ENCODE peak calls at places on chromosomes 3 and 15, in eight cellular contexts. M is fibroblast of pulmonary artery, T is uterus, H is endothelial cell, X is GM06990, Z is colonic mucosa, C is bronchial epithelial cell, B is choroid plexus epithelial cell. U is an unnamed sample.

GRCh38 chr15:84992157-84992940 is 10.7 kb downstream of the PDE8A start:
- DNase-seq in M (peak), T (no peak), H (no peak), X (no peak), Z (peak), C (peak), B (peak), U (no peak)

GRCh38 chr3:111715911-111716523 is 120.9 kb upstream of the ZBED2 start:
- DNase-seq in M (peak), T (peak), H (peak), X (no peak), Z (peak), C (no peak), B (peak), U (no peak)

GRCh38 chr15:93024716-93025624 is 64.0 kb downstream of the RGMA start:
- DNase-seq in M (no peak), T (no peak), H (no peak), X (no peak), Z (no peak), C (no peak), B (no peak), U (no peak)

GRCh38 chr15:69876030-69876429 is 221.7 kb downstream of the TLE3 start:
- DNase-seq in M (peak), T (no peak), H (no peak), X (no peak), Z (no peak), C (no peak), B (no peak), U (no peak)

GRCh38 chr3:43248194-43248593 is 38.1 kb upstream of the SNRK start:
- DNase-seq in M (no peak), T (no peak), H (no peak), X (no peak), Z (no peak), C (no peak), B (peak), U (no peak)

GRCh38 chr15:81050806-81051205 is 50.1 kb downstream of the TLNRD1 start:
- DNase-seq in M (no peak), T (no peak), H (no peak), X (no peak), Z (no peak), C (no peak), B (no peak), U (no peak)

GRCh38 chr3:34782876-34783275 is 856.4 kb upstream of the ARPP21 start:
- DNase-seq in M (no peak), T (no peak), H (no peak), X (no peak), Z (no peak), C (no peak), B (no peak), U (no peak)

GRCh38 chr15:78565951-78566774 is 843 bp downstream of the CHRNA5 start:
- DNase-seq in M (peak), T (no peak), H (no peak), X (peak), Z (peak), C (peak), B (peak), U (no peak)

GRCh38 chr15:41779662-41780157 is 5.4 kb downstream of the MAPKBP1 start:
- DNase-seq in M (no peak), T (no peak), H (no peak), X (no peak), Z (no peak), C (no peak), B (no peak), U (no peak)

GRCh38 chr15:100209204-100209603 is 132.6 kb downstream of the ADAMTS17 start:
- DNase-seq in M (no peak), T (no peak), H (no peak), X (no peak), Z (no peak), C (no peak), B (no peak), U (no peak)

GRCh38 chr3:65033577-65033976 is 345.8 kb upstream of the ADAMTS9 start:
- DNase-seq in M (no peak), T (no peak), H (no peak), X (no peak), Z (no peak), C (no peak), B (peak), U (no peak)

GRCh38 chr3:178058629-178059028 is 477.6 kb upstream of the KCNMB2 start:
- DNase-seq in M (no peak), T (no peak), H (no peak), X (no peak), Z (no peak), C (no peak), B (peak), U (no peak)

GRCh38 chr3:180092889-180093288 is 56.2 kb upstream of the PEX5L start:
- DNase-seq in M (no peak), T (no peak), H (no peak), X (no peak), Z (no peak), C (no peak), B (no peak), U (no peak)

GRCh38 chr3:20054549-20054987 is 14.3 kb downstream of the KAT2B start:
- DNase-seq in M (peak), T (peak), H (no peak), X (no peak), Z (peak), C (peak), B (peak), U (no peak)

GRCh38 chr3:128307029-128307633 is 153.8 kb downstream of the EEFSEC start:
- DNase-seq in M (no peak), T (no peak), H (no peak), X (no peak), Z (peak), C (no peak), B (peak), U (no peak)

GRCh38 chr3:113008117-113008516 is 17.3 kb downstream of the GTPBP8 start:
- DNase-seq in M (peak), T (no peak), H (no peak), X (no peak), Z (no peak), C (no peak), B (no peak), U (no peak)

GRCh38 chr3:39982665-39983357 is 173.4 kb downstream of the MYRIP start:
- DNase-seq in M (no peak), T (no peak), H (no peak), X (no peak), Z (no peak), C (no peak), B (no peak), U (no peak)

GRCh38 chr15:48641416-48641815 is 4.1 kb downstream of the FBN1 start:
- DNase-seq in M (peak), T (no peak), H (no peak), X (no peak), Z (no peak), C (peak), B (peak), U (no peak)

GRCh38 chr15:84976746-84977345 is 4.8 kb upstream of the PDE8A start:
- DNase-seq in M (no peak), T (no peak), H (no peak), X (no peak), Z (no peak), C (no peak), B (no peak), U (no peak)

GRCh38 chr15:99176757-99177156 is 71.9 kb downstream of the SYNM start:
- DNase-seq in M (no peak), T (no peak), H (no peak), X (no peak), Z (no peak), C (peak), B (no peak), U (no peak)

GRCh38 chr15:99180287-99180962 is 69.0 kb downstream of the TTC23 start:
- DNase-seq in M (peak), T (no peak), H (no peak), X (no peak), Z (no peak), C (no peak), B (no peak), U (no peak)

GRCh38 chr15:99174989-99175388 is 70.1 kb downstream of the SYNM start:
- DNase-seq in M (no peak), T (no peak), H (no peak), X (no peak), Z (no peak), C (no peak), B (no peak), U (no peak)

GRCh38 chr15:99174567-99174966 is 69.7 kb downstream of the SYNM start:
- DNase-seq in M (no peak), T (no peak), H (no peak), X (no peak), Z (no peak), C (no peak), B (no peak), U (no peak)

GRCh38 chr15:99177679-99178078 is 71.7 kb downstream of the TTC23 start:
- DNase-seq in M (no peak), T (no peak), H (no peak), X (no peak), Z (no peak), C (peak), B (no peak), U (no peak)
- TF ChIP-seq CTCF in M (no peak), T (no peak), H (no peak), X (no peak), Z (no peak), C (no peak), B (no peak), U (no peak)

GRCh38 chr3:184077881-184078280 is 19.0 kb upstream of the HTR3E start:
- DNase-seq in M (no peak), T (no peak), H (no peak), X (no peak), Z (no peak), C (no peak), B (peak), U (no peak)
- TF ChIP-seq CTCF in M (no peak), T (no peak), H (no peak), X (no peak), Z (no peak), C (no peak), B (no peak), U (no peak)

DNA sequence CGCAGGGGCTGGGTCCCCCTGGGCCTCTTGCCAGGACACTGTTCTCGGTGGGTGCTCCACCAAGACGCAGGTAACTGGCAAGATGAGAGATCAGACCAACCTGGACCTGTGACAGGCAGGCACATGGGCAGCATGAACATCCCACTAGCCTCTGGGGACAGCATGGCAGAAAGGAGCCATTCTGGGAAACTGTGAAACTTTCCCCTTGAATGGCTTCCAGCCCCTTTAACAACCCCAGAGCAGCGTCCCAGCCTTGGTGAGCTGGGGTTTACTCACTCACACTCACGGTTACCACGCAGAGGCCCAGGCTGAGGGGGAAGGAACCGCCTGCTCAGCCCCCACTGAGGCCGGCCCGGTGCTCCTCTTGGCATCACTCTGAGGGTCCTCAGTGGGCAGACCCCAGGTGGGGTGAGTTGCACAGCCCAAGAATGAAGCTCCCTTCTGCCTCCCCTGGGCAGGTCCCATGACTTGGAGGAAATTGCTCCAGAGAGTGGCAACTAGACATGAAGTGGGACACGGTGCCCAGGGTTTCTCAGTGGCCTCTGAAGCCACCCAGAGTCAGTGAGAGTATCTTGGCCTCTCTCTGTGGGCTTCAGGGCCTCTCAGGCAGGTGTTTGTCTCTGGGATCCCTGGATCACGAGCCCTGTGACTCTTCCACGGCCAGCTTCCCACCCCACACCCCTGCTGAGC is 15.2 kb upstream of the SRP14 start:
- DNase-seq in M (no peak), T (no peak), H (no peak), X (peak), Z (no peak), C (no peak), B (no peak), U (no peak)
- TF ChIP-seq CTCF in M (no peak), T (no peak), H (no peak), X (no peak), Z (no peak), C (no peak), B (no peak), U (no peak)

DNA sequence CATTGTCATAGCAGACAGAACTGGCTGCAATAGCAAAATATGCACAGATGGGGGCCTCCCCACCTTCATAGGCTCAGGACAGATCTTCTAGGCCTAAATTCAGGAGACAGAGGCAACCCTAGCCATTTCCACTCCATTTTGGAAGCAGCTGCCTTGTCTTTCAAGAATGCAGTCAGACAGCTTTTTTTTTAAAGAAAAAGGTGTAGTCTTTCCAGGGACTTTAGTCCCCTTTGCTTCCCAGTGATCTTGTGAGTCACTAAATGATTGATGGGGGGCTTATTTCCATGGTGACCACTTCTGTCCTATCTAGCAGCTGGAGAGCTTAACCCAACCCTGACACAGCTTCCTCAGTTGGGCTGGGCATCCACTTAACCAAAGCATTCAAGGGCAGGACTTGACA is 165.9 kb downstream of the TPRG1 start:
- DNase-seq in M (no peak), T (no peak), H (no peak), X (no peak), Z (no peak), C (no peak), B (no peak), U (no peak)
- TF ChIP-seq CTCF in M (no peak), T (no peak), H (no peak), X (no peak), Z (no peak), C (no peak), B (no peak), U (no peak)

GRCh38 chr3:37940242-37940908 is 50.2 kb upstream of the VILL start:
- DNase-seq in M (no peak), T (no peak), H (no peak), X (no peak), Z (no peak), C (no peak), B (no peak), U (no peak)

GRCh38 chr3:37942646-37943045 is 47.9 kb upstream of the VILL start:
- DNase-seq in M (no peak), T (no peak), H (no peak), X (no peak), Z (no peak), C (no peak), B (no peak), U (no peak)

GRCh38 chr3:37943126-37943525 is 47.5 kb upstream of the VILL start:
- DNase-seq in M (no peak), T (no peak), H (no peak), X (no peak), Z (no peak), C (no peak), B (no peak), U (no peak)

GRCh38 chr3:37943631-37944242 is 46.8 kb upstream of the VILL start:
- DNase-seq in M (no peak), T (peak), H (no peak), X (no peak), Z (no peak), C (no peak), B (no peak), U (no peak)

GRCh38 chr3:37941608-37942540 is 48.7 kb upstream of the VILL start:
- DNase-seq in M (no peak), T (no peak), H (no peak), X (no peak), Z (no peak), C (no peak), B (no peak), U (no peak)
- TF ChIP-seq CTCF in M (no peak), T (no peak), H (no peak), X (no peak), Z (no peak), C (no peak), B (no peak), U (no peak)

U was measured in AG09319.